ENCODE peak calls at places on chromosomes 3 and 15, in seven cellular contexts. O is upper lobe of right lung, V is lower leg skin, Y is endothelial cell, U is HFFc6, K is A549, S is B cell. M is an unnamed sample.

GRCh38 chr15:63669074-63669473 is 71.9 kb downstream of the FBXL22 start:
- DNase-seq in O (no peak), V (no peak), Y (no peak), U (no peak), K (no peak), S (no peak), M (no peak)

GRCh38 chr3:184145120-184145524 is 10.0 kb downstream of the EIF2B5 start:
- DNase-seq in O (peak), V (no peak), Y (peak), U (peak), K (peak), S (no peak), M (peak)

GRCh38 chr3:114994554-114995341 is 152.3 kb downstream of the ZBTB20 start:
- DNase-seq in O (no peak), V (no peak), Y (no peak), U (no peak), K (no peak), S (no peak), M (no peak)

GRCh38 chr15:51051776-51052175 is 42.9 kb downstream of the TNFAIP8L3 start:
- DNase-seq in O (peak), V (peak), Y (no peak), U (no peak), K (no peak), S (no peak), M (peak)

GRCh38 chr3:107217161-107217560 is 160.1 kb upstream of the CCDC54 start:
- DNase-seq in O (no peak), V (no peak), Y (no peak), U (peak), K (no peak), S (no peak), M (peak)

GRCh38 chr3:107574650-107575049 is 51.9 kb downstream of the BBX start:
- DNase-seq in O (no peak), V (no peak), Y (peak), U (peak), K (peak), S (no peak), M (peak)

GRCh38 chr15:58398053-58398452 is 33.7 kb upstream of the LIPC start:
- DNase-seq in O (no peak), V (no peak), Y (no peak), U (no peak), K (no peak), S (no peak), M (no peak)

GRCh38 chr15:86082619-86083377 is 3.1 kb downstream of the AGBL1 start:
- DNase-seq in O (no peak), V (no peak), Y (no peak), U (no peak), K (no peak), S (no peak), M (no peak)

GRCh38 chr3:13715167-13715954 is 164.5 kb downstream of the WNT7A start:
- DNase-seq in O (peak), V (peak), Y (no peak), U (no peak), K (no peak), S (peak), M (no peak)

GRCh38 chr3:121430816-121431215 is 115.0 kb downstream of the POLQ start:
- DNase-seq in O (no peak), V (no peak), Y (no peak), U (no peak), K (no peak), S (no peak), M (no peak)

GRCh38 chr3:142962520-142963265 is 781 bp downstream of the PAQR9 start:
- DNase-seq in O (no peak), V (no peak), Y (no peak), U (no peak), K (no peak), S (peak), M (no peak)

GRCh38 chr15:60006808-60007346 is 2.8 kb downstream of the FOXB1 start:
- DNase-seq in O (no peak), V (no peak), Y (no peak), U (no peak), K (no peak), S (no peak), M (no peak)

GRCh38 chr15:23912191-23912590 is 225.1 kb upstream of the NDN start:
- DNase-seq in O (no peak), V (no peak), Y (peak), U (no peak), K (no peak), S (no peak), M (no peak)

GRCh38 chr15:91821458-91821857 is 32.0 kb upstream of the SLCO3A1 start:
- DNase-seq in O (no peak), V (no peak), Y (no peak), U (no peak), K (no peak), S (no peak), M (no peak)

GRCh38 chr15:55800216-55800615 is 57.3 kb upstream of the PRTG start:
- DNase-seq in O (no peak), V (no peak), Y (no peak), U (no peak), K (no peak), S (no peak), M (no peak)

GRCh38 chr3:175526191-175526590 is 667.1 kb downstream of the NAALADL2 start:
- DNase-seq in O (no peak), V (no peak), Y (no peak), U (no peak), K (no peak), S (no peak), M (no peak)

GRCh38 chr3:172203522-172204258 is 164.3 kb downstream of the FNDC3B start:
- DNase-seq in O (no peak), V (no peak), Y (no peak), U (no peak), K (peak), S (no peak), M (peak)

GRCh38 chr3:172204716-172205115 is 165.3 kb downstream of the FNDC3B start:
- DNase-seq in O (no peak), V (no peak), Y (no peak), U (no peak), K (no peak), S (no peak), M (no peak)

GRCh38 chr3:172201990-172202318 is 162.6 kb downstream of the FNDC3B start:
- DNase-seq in O (no peak), V (no peak), Y (no peak), U (peak), K (no peak), S (no peak), M (peak)

GRCh38 chr3:172201136-172201989 is 162.0 kb downstream of the FNDC3B start:
- DNase-seq in O (peak), V (peak), Y (no peak), U (peak), K (no peak), S (no peak), M (peak)

GRCh38 chr3:172202797-172203196 is 163.4 kb downstream of the FNDC3B start:
- DNase-seq in O (no peak), V (no peak), Y (no peak), U (no peak), K (no peak), S (no peak), M (peak)
- TF ChIP-seq CTCF in O (no peak), V (no peak), Y (no peak), U (peak), K (no peak), S (no peak), M (peak)

GRCh38 chr3:112699436-112699978 is 58.6 kb upstream of the CCDC80 start:
- DNase-seq in O (no peak), V (no peak), Y (no peak), U (peak), K (no peak), S (no peak), M (peak)
- TF ChIP-seq CTCF in O (peak), V (no peak), Y (no peak), U (peak), K (no peak), S (no peak), M (no peak)

DNA sequence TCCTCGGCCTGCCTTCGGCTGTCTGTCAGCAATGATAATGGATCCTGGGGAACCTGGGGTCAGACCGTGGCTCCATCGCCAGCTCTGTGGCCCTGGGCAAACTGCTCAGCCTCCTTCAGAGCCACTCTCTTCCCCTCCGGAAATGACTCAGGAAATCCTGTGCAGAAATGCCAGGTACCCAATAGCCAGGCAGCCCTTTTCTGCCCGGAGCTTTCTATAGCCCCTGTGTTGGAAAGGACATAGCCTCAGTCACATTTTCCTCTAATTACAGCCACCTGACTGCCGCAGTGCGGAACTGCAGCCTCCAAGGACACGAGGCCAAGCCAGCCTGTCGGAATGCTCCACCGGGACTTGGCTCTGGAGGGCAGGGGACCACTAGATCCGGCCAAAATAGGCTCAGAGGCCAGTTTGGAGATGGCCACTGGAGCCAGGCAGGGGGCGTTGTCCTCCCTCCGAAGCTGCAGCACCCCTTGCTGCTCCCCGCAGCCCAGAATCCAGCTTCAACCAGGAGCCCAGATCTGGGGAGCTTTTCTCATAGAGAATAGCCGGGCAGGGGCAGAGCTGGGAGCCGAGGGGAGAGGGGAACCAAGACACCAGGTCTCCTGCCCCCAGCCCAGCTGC is 11.6 kb upstream of the ZXDC start:
- DNase-seq in O (no peak), V (no peak), Y (peak), U (peak), K (no peak), S (no peak), M (no peak)
- TF ChIP-seq CTCF in O (peak), V (no peak), Y (no peak), U (peak), K (no peak), S (no peak), M (peak)

DNA sequence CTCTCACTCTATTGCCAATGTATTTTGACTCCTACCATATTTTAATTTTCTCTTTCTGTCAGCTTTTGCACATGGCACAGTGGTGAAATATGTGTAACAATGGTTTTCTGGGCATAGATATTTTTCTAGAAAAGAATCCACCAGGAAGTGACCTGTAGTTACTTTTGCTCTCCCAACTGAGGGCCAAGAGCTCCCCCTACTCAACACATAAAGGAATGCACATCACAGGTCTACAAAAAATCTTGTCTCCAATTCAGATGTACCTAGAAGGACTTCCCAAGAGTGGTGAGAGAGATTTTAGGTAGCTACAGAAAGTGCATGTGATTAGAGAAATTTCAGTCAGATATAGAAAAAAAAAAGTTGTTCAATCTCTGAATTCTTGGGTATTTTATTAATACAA is 15.6 kb downstream of the CPA3 start:
- DNase-seq in O (no peak), V (no peak), Y (peak), U (no peak), K (peak), S (no peak), M (no peak)
- TF ChIP-seq CTCF in O (no peak), V (no peak), Y (no peak), U (peak), K (peak), S (no peak), M (no peak)

GRCh38 chr3:137343283-137343682 is 385.5 kb downstream of the IL20RB start:
- DNase-seq in O (no peak), V (no peak), Y (no peak), U (no peak), K (no peak), S (no peak), M (no peak)

GRCh38 chr3:137347817-137348368 is 390.1 kb downstream of the IL20RB start:
- DNase-seq in O (no peak), V (no peak), Y (no peak), U (no peak), K (no peak), S (no peak), M (no peak)

GRCh38 chr3:137349949-137350348 is 392.2 kb downstream of the IL20RB start:
- DNase-seq in O (no peak), V (no peak), Y (no peak), U (no peak), K (no peak), S (no peak), M (no peak)

DNA sequence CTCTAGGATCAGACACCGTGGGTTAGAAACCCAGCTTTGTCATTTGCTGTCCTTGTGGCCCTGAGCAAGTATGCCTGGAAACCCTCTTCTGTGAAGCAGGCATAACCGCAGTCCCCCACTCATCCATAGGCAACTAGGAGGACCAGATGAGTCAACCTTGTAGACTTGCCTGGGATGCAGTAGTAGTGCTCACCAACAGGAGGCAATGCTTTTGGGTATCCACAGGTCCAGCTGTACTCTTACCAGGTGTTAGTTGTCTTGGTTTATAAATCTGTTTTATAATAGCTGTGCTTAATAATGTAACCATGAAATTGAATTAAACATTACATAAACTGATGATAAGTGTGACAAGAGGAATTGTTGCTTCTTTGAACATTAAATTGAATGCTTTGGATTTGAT is 389.3 kb downstream of the IL20RB start:
- DNase-seq in O (no peak), V (no peak), Y (no peak), U (no peak), K (no peak), S (no peak), M (no peak)
- TF ChIP-seq CTCF in O (no peak), V (no peak), Y (no peak), U (no peak), K (no peak), S (no peak), M (no peak)

GRCh38 chr3:134486577-134487041 is 752 bp downstream of the CEP63 start:
- DNase-seq in O (no peak), V (no peak), Y (no peak), U (no peak), K (no peak), S (no peak), M (peak)

GRCh38 chr3:134483195-134483890 is 2.4 kb downstream of the ANAPC13 start:
- DNase-seq in O (no peak), V (no peak), Y (no peak), U (peak), K (no peak), S (no peak), M (peak)

GRCh38 chr3:134485075-134485536 is 679 bp downstream of the ANAPC13 start:
- DNase-seq in O (no peak), V (no peak), Y (no peak), U (no peak), K (peak), S (no peak), M (peak)

GRCh38 chr3:134487406-134487805 is 1.5 kb downstream of the CEP63 start:
- DNase-seq in O (no peak), V (no peak), Y (no peak), U (no peak), K (no peak), S (peak), M (no peak)

GRCh38 chr3:134485620-134486576 is at the start of the genes ANAPC13 and CEP63:
- DNase-seq in O (peak), V (peak), Y (peak), U (peak), K (peak), S (peak), M (peak)
- TF ChIP-seq CTCF in O (no peak), V (no peak), Y (no peak), U (peak), K (no peak), S (no peak), M (no peak)

GRCh38 chr3:128498127-128498626 is 5.2 kb upstream of the GATA2 start:
- DNase-seq in O (no peak), V (no peak), Y (no peak), U (no peak), K (no peak), S (no peak), M (no peak)

GRCh38 chr3:128498901-128499530 is 6.0 kb upstream of the GATA2 start:
- DNase-seq in O (no peak), V (no peak), Y (no peak), U (no peak), K (no peak), S (no peak), M (no peak)

GRCh38 chr3:128496602-128497304 is 3.8 kb upstream of the GATA2 start:
- DNase-seq in O (no peak), V (no peak), Y (peak), U (no peak), K (no peak), S (no peak), M (peak)

GRCh38 chr3:128496019-128496601 is 3.1 kb upstream of the GATA2 start:
- DNase-seq in O (no peak), V (no peak), Y (no peak), U (no peak), K (no peak), S (no peak), M (no peak)

DNA sequence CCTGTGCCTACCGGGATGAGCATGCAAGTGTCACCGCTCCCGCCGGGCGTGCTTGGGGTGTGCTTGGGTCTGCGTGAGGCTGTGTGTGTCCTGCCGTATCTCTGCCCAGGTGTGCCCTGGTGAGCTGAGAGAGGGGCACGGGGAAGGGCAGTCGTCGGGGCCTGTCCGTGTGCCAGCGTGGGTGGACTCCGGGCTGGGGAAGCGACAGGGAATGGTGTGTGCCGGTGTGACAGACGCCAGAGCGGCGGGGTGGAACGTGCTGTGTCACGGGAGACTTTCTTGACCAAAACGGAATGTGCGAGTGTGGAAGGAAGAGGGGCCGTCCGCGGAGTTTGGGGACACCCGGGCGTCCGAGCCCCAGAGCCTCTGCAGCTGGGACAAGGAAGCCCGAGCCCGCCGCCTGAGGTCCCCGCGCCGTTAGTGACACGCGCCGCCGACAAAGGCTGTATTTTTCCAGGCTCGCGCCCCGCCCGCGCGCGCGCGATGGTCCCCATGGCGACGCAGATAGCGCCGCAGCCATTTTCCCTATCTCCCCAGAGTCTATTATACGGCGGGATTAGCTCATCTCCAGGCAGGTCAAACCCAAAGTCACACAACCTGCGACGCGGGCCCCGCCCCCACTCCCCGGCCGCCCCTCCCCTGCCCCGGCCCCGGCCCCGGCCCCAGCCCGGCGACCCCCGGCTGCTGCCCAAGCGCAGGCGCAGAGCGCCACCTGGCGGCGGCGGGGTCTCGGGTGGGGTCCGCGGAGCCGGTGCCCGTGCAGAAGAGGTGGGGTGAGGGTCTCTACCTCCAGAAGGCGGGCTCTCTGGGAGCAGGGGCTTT is 4.5 kb upstream of the GATA2 start:
- DNase-seq in O (peak), V (peak), Y (peak), U (peak), K (peak), S (peak), M (peak)
- TF ChIP-seq CTCF in O (peak), V (no peak), Y (peak), U (peak), K (peak), S (peak), M (peak)

M was measured in fibroblast of the aortic adventitia.